ENCODE peak calls at places on chromosome 1, in seven cellular contexts. J, U, Y, O, X, L and S are unnamed samples.
A peak's percentile ranks its signal among the peaks of the same experiment; 100 is the strongest.

GRCh38 chr1:171251741-171252300 is 3.5 kb downstream of the FMO1 start:
- DNase-seq in J (peak; percentile 75), U (no peak), Y (peak; percentile 51), O (no peak), X (no peak), L (no peak), S (peak; percentile 30)

GRCh38 chr1:186231861-186232436 is 143.1 kb downstream of the TPR start:
- DNase-seq in J (no peak), U (no peak), Y (no peak), O (no peak), X (no peak), L (no peak), S (no peak)

GRCh38 chr1:21200767-21201166 is 24.1 kb upstream of the EIF4G3 start:
- DNase-seq in J (peak; percentile 5), U (no peak), Y (no peak), O (no peak), X (no peak), L (no peak), S (peak; percentile 52)

GRCh38 chr1:100006688-100007087 is 36.9 kb downstream of the SLC35A3 start:
- DNase-seq in J (no peak), U (no peak), Y (no peak), O (no peak), X (no peak), L (no peak), S (no peak)

GRCh38 chr1:110265186-110265585 is 55.1 kb downstream of the KCNC4 start:
- DNase-seq in J (no peak), U (no peak), Y (no peak), O (no peak), X (no peak), L (no peak), S (no peak)

GRCh38 chr1:113422315-113423068 is 32.2 kb downstream of the MAGI3 start:
- DNase-seq in J (peak; percentile 71), U (no peak), Y (no peak), O (no peak), X (no peak), L (no peak), S (no peak)

GRCh38 chr1:226982451-226983177 is 42.5 kb downstream of the COQ8A start:
- DNase-seq in J (peak; percentile 82), U (no peak), Y (no peak), O (no peak), X (no peak), L (no peak), S (no peak)

GRCh38 chr1:92831762-92832536 is at the start of gene RPL5:
- DNase-seq in J (peak; percentile 99), U (peak; percentile 95), Y (peak; percentile 98), O (peak; percentile 98), X (peak; percentile 91), L (peak; percentile 97), S (peak; percentile 96)

GRCh38 chr1:19084206-19084738 is 125.8 kb downstream of the UBR4 start:
- DNase-seq in J (no peak), U (no peak), Y (no peak), O (no peak), X (no peak), L (no peak), S (no peak)

GRCh38 chr1:32247983-32248889 is 1.2 kb downstream of the FAM167B start:
- DNase-seq in J (peak; percentile 92), U (peak; percentile 64), Y (peak; percentile 60), O (peak; percentile 87), X (no peak), L (peak; percentile 92), S (peak; percentile 63)

GRCh38 chr1:227848430-227848932 is 33.0 kb downstream of the PRSS38 start:
- DNase-seq in J (no peak), U (no peak), Y (no peak), O (no peak), X (no peak), L (no peak), S (no peak)

GRCh38 chr1:155006601-155007101 is 4.0 kb downstream of the ZBTB7B start:
- DNase-seq in J (peak; percentile 75), U (no peak), Y (peak; percentile 28), O (no peak), X (no peak), L (no peak), S (no peak)

GRCh38 chr1:182993746-182994145 is 29.5 kb upstream of the LAMC1 start:
- DNase-seq in J (no peak), U (no peak), Y (no peak), O (no peak), X (no peak), L (no peak), S (no peak)